ENCODE peak calls at places on chromosomes 16 and 17, in nine cellular contexts. V, U, D, K, C, R, Z, W and T are unnamed samples.

GRCh38 chr16:49592507-49593422 is 219.2 kb downstream of the C16orf78 start:
- DNase-seq in V (peak), U (peak), D (no peak), K (peak), C (peak), R (peak), Z (no peak), W (no peak), T (no peak)

GRCh38 chr17:2388020-2388704 is 12.7 kb downstream of the MNT start:
- DNase-seq in V (no peak), U (no peak), D (no peak), K (no peak), C (no peak), R (no peak), Z (no peak), W (no peak), T (no peak)

GRCh38 chr17:828761-829160 is 46.6 kb downstream of the MRM3 start:
- DNase-seq in V (no peak), U (no peak), D (no peak), K (no peak), C (no peak), R (no peak), Z (no peak), W (no peak), T (no peak)

GRCh38 chr16:86824751-86825310 is 246.5 kb downstream of the FOXL1 start:
- DNase-seq in V (no peak), U (peak), D (no peak), K (no peak), C (no peak), R (no peak), Z (no peak), W (peak), T (no peak)

GRCh38 chr17:74569392-74570003 is 2.2 kb upstream of the CD300H start:
- DNase-seq in V (no peak), U (no peak), D (no peak), K (peak), C (peak), R (no peak), Z (peak), W (peak), T (no peak)

GRCh38 chr17:41917957-41918391 is 777 bp downstream of the ACLY start:
- DNase-seq in V (peak), U (peak), D (peak), K (peak), C (no peak), R (peak), Z (no peak), W (no peak), T (peak)

GRCh38 chr17:77304746-77305473 is 164.1 kb downstream of the SEC14L1 start:
- DNase-seq in V (no peak), U (no peak), D (no peak), K (peak), C (no peak), R (no peak), Z (no peak), W (no peak), T (no peak)

GRCh38 chr16:58628845-58629680 is 563 bp downstream of the CNOT1 start:
- DNase-seq in V (peak), U (peak), D (peak), K (peak), C (no peak), R (peak), Z (peak), W (peak), T (peak)

GRCh38 chr17:45115015-45115625 is 17.2 kb downstream of the PLCD3 start:
- DNase-seq in V (no peak), U (no peak), D (no peak), K (no peak), C (no peak), R (no peak), Z (no peak), W (no peak), T (no peak)

GRCh38 chr17:46814446-46814845 is 4.0 kb downstream of the WNT3 start:
- DNase-seq in V (no peak), U (no peak), D (no peak), K (no peak), C (no peak), R (no peak), Z (no peak), W (no peak), T (no peak)

GRCh38 chr16:81483064-81483969 is 38.7 kb downstream of the CMIP start:
- DNase-seq in V (no peak), U (no peak), D (no peak), K (no peak), C (no peak), R (no peak), Z (no peak), W (no peak), T (no peak)

GRCh38 chr16:73058221-73058615 is 10.3 kb upstream of the ZFHX3 start:
- DNase-seq in V (peak), U (peak), D (peak), K (peak), C (no peak), R (no peak), Z (no peak), W (no peak), T (peak)

GRCh38 chr16:354971-355441 is 2.5 kb upstream of the AXIN1 start:
- DNase-seq in V (no peak), U (no peak), D (no peak), K (no peak), C (no peak), R (peak), Z (no peak), W (no peak), T (no peak)

GRCh38 chr16:31467151-31467550 is 4.8 kb upstream of the TGFB1I1 start:
- DNase-seq in V (no peak), U (no peak), D (no peak), K (no peak), C (no peak), R (no peak), Z (no peak), W (no peak), T (no peak)

GRCh38 chr16:89455692-89456091 is 34.7 kb downstream of the ANKRD11 start:
- DNase-seq in V (no peak), U (no peak), D (no peak), K (no peak), C (no peak), R (no peak), Z (no peak), W (peak), T (no peak)

GRCh38 chr16:50602531-50603205 is 54.5 kb downstream of the NKD1 start:
- DNase-seq in V (no peak), U (no peak), D (no peak), K (no peak), C (no peak), R (peak), Z (no peak), W (peak), T (no peak)

GRCh38 chr17:19718041-19718612 is 1.7 kb upstream of the SLC47A2 start:
- DNase-seq in V (no peak), U (no peak), D (no peak), K (no peak), C (no peak), R (no peak), Z (no peak), W (no peak), T (no peak)

GRCh38 chr16:30510392-30510938 is 15.9 kb downstream of the ZNF768 start:
- DNase-seq in V (no peak), U (no peak), D (no peak), K (no peak), C (no peak), R (no peak), Z (no peak), W (no peak), T (no peak)

GRCh38 chr16:3182608-3183444 is 5.2 kb upstream of the OR1F1 start:
- DNase-seq in V (no peak), U (peak), D (no peak), K (peak), C (peak), R (no peak), Z (no peak), W (peak), T (no peak)

GRCh38 chr17:39327109-39327508 is 74.3 kb downstream of the FBXL20 start:
- DNase-seq in V (no peak), U (no peak), D (no peak), K (no peak), C (no peak), R (no peak), Z (no peak), W (no peak), T (no peak)

GRCh38 chr16:69930117-69930776 is 20.9 kb upstream of the CLEC18A start:
- DNase-seq in V (peak), U (peak), D (peak), K (peak), C (peak), R (peak), Z (no peak), W (peak), T (peak)

GRCh38 chr17:68762911-68763310 is 161.7 kb upstream of the FAM20A start:
- DNase-seq in V (no peak), U (no peak), D (no peak), K (no peak), C (no peak), R (no peak), Z (no peak), W (no peak), T (no peak)

GRCh38 chr17:35981908-35982330 is 622 bp upstream of the CCL16 start:
- DNase-seq in V (no peak), U (no peak), D (no peak), K (no peak), C (no peak), R (no peak), Z (no peak), W (no peak), T (no peak)

GRCh38 chr17:35175638-35176415 is 18.4 kb downstream of the SLC35G3 start:
- DNase-seq in V (no peak), U (no peak), D (no peak), K (no peak), C (no peak), R (no peak), Z (no peak), W (no peak), T (no peak)

GRCh38 chr16:89145406-89146161 is 26.0 kb upstream of the CDH15 start:
- DNase-seq in V (no peak), U (no peak), D (no peak), K (no peak), C (no peak), R (no peak), Z (no peak), W (no peak), T (no peak)

GRCh38 chr17:76943781-76944213 is 75.6 kb downstream of the MGAT5B start:
- DNase-seq in V (no peak), U (no peak), D (no peak), K (no peak), C (no peak), R (no peak), Z (no peak), W (no peak), T (no peak)

GRCh38 chr16:50683689-50684374 is 2.7 kb upstream of the SNX20 start:
- DNase-seq in V (no peak), U (no peak), D (no peak), K (peak), C (no peak), R (no peak), Z (no peak), W (no peak), T (peak)

GRCh38 chr17:44792276-44792675 is 33.5 kb downstream of the ADAM11 start:
- DNase-seq in V (no peak), U (no peak), D (no peak), K (no peak), C (no peak), R (no peak), Z (peak), W (peak), T (no peak)

GRCh38 chr16:81784042-81784785 is 5.1 kb downstream of the PLCG2 start:
- DNase-seq in V (no peak), U (no peak), D (no peak), K (no peak), C (no peak), R (no peak), Z (no peak), W (no peak), T (no peak)

GRCh38 chr17:78019367-78019975 is 61.0 kb downstream of the TNRC6C start:
- DNase-seq in V (no peak), U (no peak), D (no peak), K (no peak), C (no peak), R (no peak), Z (no peak), W (peak), T (no peak)

GRCh38 chr16:81405702-81406113 is 38.9 kb upstream of the CMIP start:
- DNase-seq in V (peak), U (no peak), D (no peak), K (peak), C (peak), R (no peak), Z (peak), W (peak), T (no peak)

GRCh38 chr17:31371511-31372097 is 19.9 kb upstream of the RAB11FIP4 start:
- DNase-seq in V (no peak), U (no peak), D (no peak), K (no peak), C (no peak), R (no peak), Z (no peak), W (peak), T (no peak)

GRCh38 chr16:9850716-9851115 is 331.5 kb downstream of the GRIN2A start:
- DNase-seq in V (no peak), U (no peak), D (no peak), K (no peak), C (no peak), R (no peak), Z (no peak), W (no peak), T (no peak)

GRCh38 chr17:35244345-35245195 is 1.7 kb downstream of the SLFN5 start:
- DNase-seq in V (no peak), U (peak), D (peak), K (peak), C (peak), R (peak), Z (no peak), W (peak), T (peak)

GRCh38 chr17:33024688-33025486 is 33.2 kb downstream of the SPACA3 start:
- DNase-seq in V (no peak), U (no peak), D (no peak), K (no peak), C (no peak), R (no peak), Z (no peak), W (no peak), T (no peak)

GRCh38 chr17:33033176-33033575 is 41.5 kb downstream of the SPACA3 start:
- DNase-seq in V (no peak), U (no peak), D (no peak), K (no peak), C (no peak), R (no peak), Z (no peak), W (no peak), T (no peak)

GRCh38 chr17:33028061-33028460 is 36.4 kb downstream of the SPACA3 start:
- DNase-seq in V (no peak), U (no peak), D (no peak), K (no peak), C (no peak), R (no peak), Z (no peak), W (no peak), T (no peak)

GRCh38 chr17:33023790-33024189 is 32.1 kb downstream of the SPACA3 start:
- DNase-seq in V (no peak), U (no peak), D (no peak), K (no peak), C (no peak), R (no peak), Z (no peak), W (no peak), T (no peak)

GRCh38 chr17:33028778-33029177 is 37.1 kb downstream of the SPACA3 start:
- DNase-seq in V (no peak), U (no peak), D (no peak), K (no peak), C (no peak), R (no peak), Z (no peak), W (no peak), T (no peak)
- TF ChIP-seq CTCF in V (no peak), U (no peak), D (peak), K (no peak), C (peak), R (no peak), Z (no peak), W (no peak), T (no peak)

GRCh38 chr17:79108232-79108850 is 33.7 kb downstream of the ENGASE start:
- DNase-seq in V (no peak), U (no peak), D (no peak), K (no peak), C (no peak), R (no peak), Z (no peak), W (no peak), T (no peak)

GRCh38 chr17:79107499-79108231 is 33.0 kb downstream of the ENGASE start:
- DNase-seq in V (no peak), U (no peak), D (no peak), K (no peak), C (no peak), R (no peak), Z (no peak), W (no peak), T (no peak)

GRCh38 chr17:79111097-79111496 is 36.5 kb downstream of the ENGASE start:
- DNase-seq in V (no peak), U (no peak), D (no peak), K (no peak), C (no peak), R (no peak), Z (no peak), W (no peak), T (no peak)

GRCh38 chr17:79108870-79109269 is 34.2 kb downstream of the ENGASE start:
- DNase-seq in V (no peak), U (no peak), D (no peak), K (no peak), C (no peak), R (no peak), Z (no peak), W (no peak), T (no peak)

DNA sequence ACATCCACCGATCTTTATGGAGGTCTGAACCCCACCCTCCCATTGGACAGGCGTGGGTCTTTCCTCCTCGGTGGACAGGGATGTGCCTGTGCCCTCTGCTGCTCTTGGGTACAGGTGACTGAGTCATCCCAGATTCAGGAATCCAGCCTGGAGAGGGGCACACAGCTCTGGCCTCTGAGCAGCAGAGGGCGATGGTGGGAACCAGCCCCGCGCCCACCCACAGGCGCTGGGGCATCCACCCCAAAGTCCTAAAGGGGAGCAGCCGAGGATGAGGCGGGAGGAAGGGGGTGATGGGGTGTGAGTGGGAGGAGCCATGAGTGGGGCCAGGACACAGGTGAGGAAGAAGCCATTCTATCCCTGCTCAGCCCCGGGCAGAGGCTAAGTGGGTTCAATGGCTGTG is 35.0 kb downstream of the ENGASE start:
- DNase-seq in V (no peak), U (no peak), D (no peak), K (no peak), C (peak), R (no peak), Z (no peak), W (no peak), T (no peak)
- TF ChIP-seq CTCF in V (peak), U (no peak), D (no peak), K (no peak), C (peak), R (no peak), Z (no peak), W (peak), T (no peak)

GRCh38 chr17:13154932-13155331 is 137.1 kb upstream of the ELAC2 start:
- DNase-seq in V (no peak), U (no peak), D (no peak), K (no peak), C (no peak), R (no peak), Z (no peak), W (no peak), T (no peak)
- TF ChIP-seq CTCF in V (no peak), U (no peak), D (no peak), K (no peak), C (no peak), R (no peak), Z (no peak), W (no peak), T (no peak)

GRCh38 chr16:67443299-67443698 is 12.4 kb downstream of the HSD11B2 start:
- DNase-seq in V (no peak), U (no peak), D (no peak), K (peak), C (no peak), R (no peak), Z (no peak), W (no peak), T (no peak)

GRCh38 chr16:67445441-67445912 is 14.6 kb downstream of the HSD11B2 start:
- DNase-seq in V (no peak), U (no peak), D (peak), K (no peak), C (no peak), R (no peak), Z (no peak), W (no peak), T (no peak)

GRCh38 chr16:67445913-67446907 is 15.3 kb downstream of the HSD11B2 start:
- DNase-seq in V (no peak), U (no peak), D (peak), K (peak), C (no peak), R (no peak), Z (no peak), W (no peak), T (no peak)

GRCh38 chr16:67445126-67445426 is 14.2 kb downstream of the HSD11B2 start:
- DNase-seq in V (no peak), U (no peak), D (no peak), K (no peak), C (no peak), R (no peak), Z (no peak), W (no peak), T (no peak)

GRCh38 chr16:67444259-67445125 is 13.6 kb downstream of the HSD11B2 start:
- DNase-seq in V (no peak), U (no peak), D (no peak), K (no peak), C (no peak), R (no peak), Z (no peak), W (no peak), T (no peak)
- TF ChIP-seq CTCF in V (no peak), U (no peak), D (no peak), K (no peak), C (no peak), R (no peak), Z (no peak), W (no peak), T (no peak)

GRCh38 chr17:81527591-81528383 is at the start of gene FSCN2:
- DNase-seq in V (no peak), U (peak), D (peak), K (no peak), C (no peak), R (no peak), Z (no peak), W (no peak), T (no peak)
- TF ChIP-seq CTCF in V (no peak), U (no peak), D (no peak), K (no peak), C (no peak), R (no peak), Z (peak), W (no peak), T (no peak)